ENCODE peak calls at places on chromosomes 12 and 14, in eight cellular contexts. B, T, G, V, Z, W, A and J are unnamed samples.

GRCh38 chr12:123118397-123118945 is 32.4 kb downstream of the PITPNM2 start:
- DNase-seq in B (peak), T (no peak), G (no peak), V (no peak), Z (no peak), W (no peak), A (no peak), J (no peak)

GRCh38 chr14:100285021-100285912 is 21.0 kb downstream of the SLC25A29 start:
- DNase-seq in B (peak), T (no peak), G (peak), V (peak), Z (peak), W (peak), A (no peak), J (peak)

GRCh38 chr12:30484658-30485057 is 211.0 kb downstream of the IPO8 start:
- DNase-seq in B (no peak), T (no peak), G (no peak), V (no peak), Z (no peak), W (no peak), A (no peak), J (no peak)

GRCh38 chr12:111643428-111643826 is 42.3 kb downstream of the BRAP start:
- DNase-seq in B (no peak), T (no peak), G (peak), V (no peak), Z (no peak), W (peak), A (no peak), J (peak)

GRCh38 chr14:77782202-77782601 is 17.7 kb upstream of the ADCK1 start:
- DNase-seq in B (no peak), T (no peak), G (no peak), V (no peak), Z (no peak), W (peak), A (no peak), J (peak)

GRCh38 chr14:103329421-103330347 is 4.4 kb upstream of the EIF5 start:
- DNase-seq in B (no peak), T (no peak), G (peak), V (no peak), Z (peak), W (peak), A (peak), J (peak)

GRCh38 chr12:102197789-102198188 is at the start of gene PMCH:
- DNase-seq in B (no peak), T (peak), G (no peak), V (no peak), Z (peak), W (peak), A (no peak), J (peak)

GRCh38 chr14:70995671-70996070 is 88.4 kb downstream of the PCNX1 start:
- DNase-seq in B (no peak), T (no peak), G (no peak), V (no peak), Z (no peak), W (no peak), A (no peak), J (peak)

GRCh38 chr12:26150737-26151450 is 26.1 kb upstream of the BHLHE41 start:
- DNase-seq in B (no peak), T (peak), G (peak), V (no peak), Z (no peak), W (peak), A (no peak), J (peak)

GRCh38 chr12:26698186-26698585 is 134.8 kb downstream of the ITPR2 start:
- DNase-seq in B (no peak), T (no peak), G (no peak), V (no peak), Z (no peak), W (no peak), A (no peak), J (no peak)

GRCh38 chr12:124904306-124905098 is 9.9 kb downstream of the UBC start:
- DNase-seq in B (peak), T (peak), G (peak), V (peak), Z (peak), W (peak), A (peak), J (peak)

GRCh38 chr12:117679776-117680175 is 289.0 kb downstream of the KSR2 start:
- DNase-seq in B (no peak), T (no peak), G (no peak), V (no peak), Z (no peak), W (no peak), A (no peak), J (no peak)

GRCh38 chr12:21613931-21614330 is 9.3 kb upstream of the GYS2 start:
- DNase-seq in B (no peak), T (no peak), G (peak), V (no peak), Z (no peak), W (peak), A (no peak), J (peak)

GRCh38 chr12:124654666-124655316 is 87.4 kb upstream of the NCOR2 start:
- DNase-seq in B (peak), T (no peak), G (no peak), V (peak), Z (no peak), W (no peak), A (no peak), J (no peak)

GRCh38 chr12:93109794-93110203 is 180.7 kb upstream of the EEA1 start:
- DNase-seq in B (peak), T (no peak), G (no peak), V (no peak), Z (no peak), W (no peak), A (no peak), J (no peak)

GRCh38 chr12:96237465-96238077 is 43.4 kb downstream of the ELK3 start:
- DNase-seq in B (peak), T (peak), G (peak), V (peak), Z (peak), W (peak), A (peak), J (peak)

GRCh38 chr14:99779751-99780150 is 13.5 kb upstream of the EML1 start:
- DNase-seq in B (no peak), T (no peak), G (no peak), V (no peak), Z (peak), W (peak), A (no peak), J (peak)

GRCh38 chr12:76790564-76791552 is 26.9 kb downstream of the ZDHHC17 start:
- DNase-seq in B (no peak), T (peak), G (peak), V (no peak), Z (no peak), W (peak), A (no peak), J (peak)

GRCh38 chr14:50941151-50941550 is 3.1 kb downstream of the PYGL start:
- DNase-seq in B (no peak), T (peak), G (peak), V (no peak), Z (peak), W (no peak), A (no peak), J (peak)

GRCh38 chr12:92261071-92261470 is 115.4 kb upstream of the BTG1 start:
- DNase-seq in B (no peak), T (no peak), G (no peak), V (no peak), Z (no peak), W (no peak), A (no peak), J (no peak)

GRCh38 chr12:71848212-71848611 is 8.7 kb downstream of the TBC1D15 start:
- DNase-seq in B (no peak), T (no peak), G (no peak), V (no peak), Z (peak), W (no peak), A (no peak), J (no peak)

GRCh38 chr12:28966049-28966778 is 182.9 kb upstream of the FAR2 start:
- DNase-seq in B (no peak), T (peak), G (peak), V (no peak), Z (no peak), W (peak), A (no peak), J (peak)

GRCh38 chr12:130742112-130742511 is 26.0 kb upstream of the RIMBP2 start:
- DNase-seq in B (no peak), T (no peak), G (no peak), V (no peak), Z (no peak), W (no peak), A (no peak), J (no peak)

GRCh38 chr14:60679566-60680258 is 30.4 kb upstream of the SIX1 start:
- DNase-seq in B (no peak), T (no peak), G (no peak), V (no peak), Z (no peak), W (no peak), A (no peak), J (no peak)

GRCh38 chr12:65387396-65387795 is 108.9 kb downstream of the MSRB3 start:
- DNase-seq in B (no peak), T (no peak), G (no peak), V (no peak), Z (no peak), W (no peak), A (no peak), J (no peak)

GRCh38 chr14:56294125-56294524 is 175.9 kb downstream of the PELI2 start:
- DNase-seq in B (no peak), T (no peak), G (no peak), V (no peak), Z (no peak), W (no peak), A (no peak), J (no peak)

GRCh38 chr12:75850751-75851462 is 180.7 kb downstream of the PHLDA1 start:
- DNase-seq in B (no peak), T (no peak), G (peak), V (no peak), Z (peak), W (peak), A (no peak), J (peak)

GRCh38 chr12:106246891-106247730 is 709 bp downstream of the CKAP4 start:
- DNase-seq in B (peak), T (no peak), G (peak), V (peak), Z (peak), W (peak), A (peak), J (peak)

GRCh38 chr12:27838543-27838942 is 58.5 kb upstream of the MANSC4 start:
- DNase-seq in B (no peak), T (no peak), G (no peak), V (no peak), Z (no peak), W (no peak), A (no peak), J (no peak)

GRCh38 chr12:27843714-27844245 is 63.7 kb upstream of the MANSC4 start:
- DNase-seq in B (no peak), T (no peak), G (peak), V (no peak), Z (no peak), W (peak), A (no peak), J (peak)

GRCh38 chr12:27841392-27841882 is 61.4 kb upstream of the MANSC4 start:
- DNase-seq in B (no peak), T (peak), G (peak), V (no peak), Z (peak), W (no peak), A (no peak), J (peak)

GRCh38 chr12:27844427-27845090 is 64.5 kb upstream of the MANSC4 start:
- DNase-seq in B (no peak), T (no peak), G (peak), V (no peak), Z (peak), W (peak), A (no peak), J (no peak)

GRCh38 chr12:27840229-27840999 is 60.4 kb upstream of the MANSC4 start:
- DNase-seq in B (no peak), T (no peak), G (peak), V (no peak), Z (no peak), W (no peak), A (no peak), J (peak)
- TF ChIP-seq CTCF in B (no peak), T (peak), G (peak), V (no peak), Z (peak), W (peak), A (no peak), J (peak)

DNA sequence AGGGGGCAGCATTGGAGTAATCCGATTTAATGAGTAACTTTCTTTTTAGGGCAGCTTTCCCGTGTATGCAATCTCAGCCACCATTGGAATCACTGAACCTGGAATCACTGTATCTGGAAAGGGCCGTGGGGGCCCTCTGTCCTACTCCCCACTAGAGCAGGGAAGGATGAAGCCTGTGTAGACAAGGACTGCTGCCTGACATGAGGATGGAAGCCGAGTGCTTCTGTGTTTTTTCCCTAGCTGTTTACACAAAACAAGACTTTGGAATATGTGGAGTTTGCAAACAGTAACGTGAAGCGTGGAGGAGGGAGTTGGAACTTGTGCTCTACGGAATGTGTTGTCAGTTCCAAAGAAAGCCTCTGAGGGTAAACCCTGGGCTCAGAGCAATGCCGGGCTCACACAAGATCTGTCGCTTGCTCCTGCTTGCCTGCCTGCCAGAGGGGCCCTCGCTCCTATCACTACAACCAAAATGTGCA is 32.4 kb upstream of the HDAC7 start:
- DNase-seq in B (no peak), T (no peak), G (peak), V (no peak), Z (no peak), W (no peak), A (no peak), J (no peak)
- H3K4me3 ChIP-seq in B (no peak), T (no peak), G (no peak), V (no peak), Z (no peak), W (no peak), A (no peak), J (no peak)

GRCh38 chr12:3314306-3314663 is 176.7 kb upstream of the PRMT8 start:
- DNase-seq in B (no peak), T (no peak), G (no peak), V (no peak), Z (no peak), W (no peak), A (no peak), J (no peak)
- TF ChIP-seq CTCF in B (no peak), T (no peak), G (no peak), V (no peak), Z (no peak), W (peak), A (no peak), J (no peak)

DNA sequence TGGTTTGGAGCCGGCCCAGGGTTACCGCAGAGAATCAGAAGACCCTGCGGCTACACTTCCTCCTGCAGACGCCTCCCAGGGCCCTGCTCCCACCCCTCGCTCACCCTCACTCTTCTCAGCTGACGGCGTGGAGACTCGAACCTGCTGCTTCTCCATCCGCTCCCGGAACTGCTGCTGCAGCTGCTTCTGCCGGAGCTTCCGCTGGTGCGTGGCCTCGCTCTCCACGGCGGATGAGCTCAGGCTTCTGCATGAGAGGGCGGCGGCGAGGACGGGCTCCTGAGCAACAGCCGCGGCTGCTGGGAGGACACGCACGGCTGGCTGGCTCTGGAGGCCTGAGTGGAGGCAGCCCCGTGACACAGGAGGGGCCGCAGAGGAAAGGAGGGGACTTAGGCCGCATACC is 33.3 kb downstream of the RAD52 start:
- DNase-seq in B (no peak), T (no peak), G (no peak), V (no peak), Z (no peak), W (no peak), A (no peak), J (no peak)
- H3K4me3 ChIP-seq in B (no peak), T (no peak), G (no peak), V (no peak), Z (no peak), W (no peak), A (no peak), J (no peak)

GRCh38 chr14:21852061-21852664 is 178.5 kb upstream of the OR4E1 start:
- DNase-seq in B (no peak), T (no peak), G (peak), V (no peak), Z (peak), W (peak), A (no peak), J (peak)
- TF ChIP-seq CTCF in B (no peak), T (peak), G (peak), V (peak), Z (peak), W (peak), A (peak), J (peak)

GRCh38 chr12:54019111-54019811 is 9.0 kb upstream of the HOXC6 start:
- DNase-seq in B (peak), T (no peak), G (no peak), V (no peak), Z (peak), W (no peak), A (no peak), J (no peak)

GRCh38 chr12:54017027-54017788 is 8.4 kb downstream of the HOXC8 start:
- DNase-seq in B (peak), T (no peak), G (no peak), V (peak), Z (peak), W (no peak), A (no peak), J (no peak)

GRCh38 chr12:54019924-54020586 is 8.2 kb upstream of the HOXC6 start:
- DNase-seq in B (peak), T (no peak), G (no peak), V (peak), Z (peak), W (no peak), A (no peak), J (no peak)

GRCh38 chr12:54017845-54018607 is 9.2 kb downstream of the HOXC8 start:
- DNase-seq in B (peak), T (no peak), G (peak), V (peak), Z (peak), W (peak), A (no peak), J (no peak)

GRCh38 chr12:54018608-54018984 is 9.6 kb upstream of the HOXC6 start:
- DNase-seq in B (peak), T (no peak), G (no peak), V (peak), Z (peak), W (no peak), A (no peak), J (no peak)
- H3K4me3 ChIP-seq in B (peak), T (no peak), G (no peak), V (peak), Z (peak), W (no peak), A (peak), J (no peak)

GRCh38 chr12:7019043-7019569 is 830 bp upstream of the LPCAT3 start:
- DNase-seq in B (no peak), T (no peak), G (no peak), V (no peak), Z (no peak), W (no peak), A (no peak), J (peak)
- TF ChIP-seq CTCF in B (no peak), T (no peak), G (no peak), V (no peak), Z (no peak), W (no peak), A (no peak), J (no peak)

GRCh38 chr14:45253754-45254300 is 825 bp upstream of the MIS18BP1 start:
- DNase-seq in B (peak), T (no peak), G (no peak), V (peak), Z (peak), W (peak), A (no peak), J (peak)

GRCh38 chr14:45252356-45253069 is 489 bp downstream of the MIS18BP1 start:
- DNase-seq in B (no peak), T (no peak), G (peak), V (no peak), Z (peak), W (peak), A (no peak), J (no peak)

GRCh38 chr14:45253070-45253753 is at the start of gene MIS18BP1:
- DNase-seq in B (peak), T (peak), G (peak), V (peak), Z (peak), W (peak), A (peak), J (peak)

GRCh38 chr14:45249847-45250575 is 3.0 kb downstream of the MIS18BP1 start:
- DNase-seq in B (no peak), T (peak), G (peak), V (no peak), Z (no peak), W (peak), A (no peak), J (peak)

DNA sequence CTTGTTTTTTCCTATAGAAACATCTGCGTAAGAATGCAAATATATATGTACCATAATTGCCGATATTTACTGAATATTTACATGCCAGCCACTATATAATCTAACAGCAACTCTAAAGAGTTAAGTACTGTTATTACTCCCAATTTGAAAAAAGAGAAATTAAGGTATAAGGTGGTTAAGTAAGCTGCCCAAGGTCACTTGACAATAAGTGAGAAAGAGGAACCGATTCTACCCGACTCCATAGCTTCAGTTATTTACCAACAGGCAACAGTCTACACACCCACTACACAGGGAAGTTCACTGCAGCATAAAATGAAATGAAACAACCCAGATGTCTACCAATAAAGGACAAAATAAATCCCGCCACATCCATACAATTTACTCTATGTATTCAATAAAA is 1.1 kb downstream of the MIS18BP1 start:
- DNase-seq in B (no peak), T (no peak), G (peak), V (no peak), Z (peak), W (peak), A (no peak), J (peak)
- H3K4me3 ChIP-seq in B (peak), T (peak), G (peak), V (peak), Z (peak), W (peak), A (peak), J (peak)

DNA sequence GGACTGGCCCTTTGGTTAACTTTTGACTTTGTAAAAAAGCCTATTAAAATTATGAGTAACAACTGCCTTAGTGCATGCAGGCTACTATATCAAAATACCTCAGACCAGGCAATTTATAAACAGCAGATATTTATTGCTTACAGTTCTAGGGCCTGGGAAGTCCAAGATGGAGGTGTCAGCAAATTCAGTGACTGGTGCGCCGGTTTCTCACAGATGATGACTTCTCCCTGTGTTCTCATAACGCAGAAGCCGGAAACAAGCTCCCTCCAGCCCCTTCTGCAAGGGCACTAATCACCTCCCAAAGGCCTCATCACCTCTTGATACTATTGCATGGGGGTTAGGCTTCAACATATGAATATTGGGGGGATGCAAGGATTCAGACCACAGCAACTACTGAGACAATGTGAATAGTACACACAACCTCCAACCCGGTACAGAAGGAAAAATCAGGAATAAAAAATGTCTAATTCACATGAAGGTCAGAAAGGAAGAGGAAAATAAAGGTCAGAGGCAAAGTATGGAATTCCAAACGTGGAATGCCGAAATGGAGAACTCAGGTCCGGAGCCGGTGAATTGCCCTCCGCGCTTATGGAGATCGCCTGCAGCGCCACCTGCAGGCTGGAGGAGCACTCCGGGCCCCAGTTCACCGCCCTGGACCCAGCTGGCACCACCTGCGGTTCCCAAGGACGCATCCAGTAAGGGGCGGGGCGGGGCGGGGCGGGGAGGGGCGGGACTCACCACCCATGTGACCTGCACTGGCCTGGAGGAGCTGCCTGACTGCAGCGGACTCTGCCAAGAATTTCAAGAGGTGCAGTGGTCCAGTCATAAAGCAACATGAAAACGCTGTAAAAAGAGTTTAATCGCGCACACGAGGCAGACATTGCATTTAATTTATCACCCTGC is 203.4 kb downstream of the KIF26A start:
- DNase-seq in B (peak), T (no peak), G (peak), V (no peak), Z (no peak), W (peak), A (peak), J (peak)
- TF ChIP-seq CTCF in B (peak), T (no peak), G (peak), V (no peak), Z (peak), W (no peak), A (no peak), J (peak)